ENCODE peak calls at places on chromosomes 3 and 15, in seven cellular contexts. R is IMR-90, I is tibial artery, X is breast epithelium, P is HCT116, J is esophagus squamous epithelium, T is heart left ventricle. F is an unnamed sample. For H3K4me1 and H3K36me3, the result is how much of the 10 kb centered on the place peaks cover.

GRCh38 chr15:40506964-40507571 is 36.3 kb downstream of the CHST14 start:
- DNase-seq in R (peak), I (peak), X (peak), P (peak), J (no peak), T (peak), F (peak)

GRCh38 chr15:99493461-99493860 is 72.3 kb upstream of the MEF2A start:
- DNase-seq in R (no peak), I (no peak), X (no peak), P (no peak), J (no peak), T (no peak), F (no peak)

GRCh38 chr3:186839874-186840641 is 2.5 kb upstream of the ADIPOQ start:
- DNase-seq in R (no peak), I (peak), X (no peak), P (no peak), J (no peak), T (no peak), F (no peak)

GRCh38 chr3:177195941-177196472 is 1.3 kb downstream of the TBL1XR1 start:
- DNase-seq in R (no peak), I (no peak), X (no peak), P (no peak), J (no peak), T (no peak), F (no peak)

GRCh38 chr3:148889828-148890227 is 24.7 kb downstream of the CPA3 start:
- DNase-seq in R (no peak), I (no peak), X (no peak), P (no peak), J (no peak), T (no peak), F (no peak)

GRCh38 chr15:47135279-47135678 is 582.0 kb upstream of the SEMA6D start:
- DNase-seq in R (no peak), I (no peak), X (no peak), P (no peak), J (no peak), T (no peak), F (no peak)

GRCh38 chr3:147298511-147298982 is 107.8 kb downstream of the ZIC4 start:
- DNase-seq in R (peak), I (no peak), X (no peak), P (no peak), J (no peak), T (no peak), F (no peak)

GRCh38 chr3:198046120-198046857 is 86.3 kb downstream of the LMLN start:
- DNase-seq in R (no peak), I (no peak), X (no peak), P (no peak), J (no peak), T (no peak), F (no peak)

GRCh38 chr3:140180603-140181002 is 245.6 kb downstream of the CLSTN2 start:
- DNase-seq in R (no peak), I (no peak), X (no peak), P (no peak), J (no peak), T (no peak), F (no peak)

GRCh38 chr15:86615816-86616215 is 536.1 kb downstream of the AGBL1 start:
- DNase-seq in R (no peak), I (no peak), X (no peak), P (no peak), J (no peak), T (no peak), F (no peak)

GRCh38 chr3:173479301-173479700 is 81.8 kb downstream of the NLGN1 start:
- DNase-seq in R (no peak), I (no peak), X (no peak), P (no peak), J (no peak), T (no peak), F (no peak)

GRCh38 chr3:111585214-111585613 is 9.9 kb downstream of the ZBED2 start:
- DNase-seq in R (peak), I (no peak), X (no peak), P (peak), J (no peak), T (no peak), F (no peak)

GRCh38 chr3:171542976-171543375 is 82.8 kb upstream of the TNIK start:
- DNase-seq in R (no peak), I (no peak), X (no peak), P (no peak), J (no peak), T (no peak), F (no peak)

GRCh38 chr3:30632065-30632464 is 25.7 kb downstream of the TGFBR2 start:
- DNase-seq in R (no peak), I (no peak), X (no peak), P (no peak), J (no peak), T (no peak), F (no peak)

GRCh38 chr15:72180771-72181324 is 16.7 kb downstream of the GRAMD2A start:
- DNase-seq in R (no peak), I (no peak), X (no peak), P (no peak), J (no peak), T (no peak), F (no peak)

GRCh38 chr15:89587955-89588354 is 12.7 kb downstream of the TICRR start:
- DNase-seq in R (peak), I (no peak), X (no peak), P (no peak), J (no peak), T (no peak), F (no peak)

DNA sequence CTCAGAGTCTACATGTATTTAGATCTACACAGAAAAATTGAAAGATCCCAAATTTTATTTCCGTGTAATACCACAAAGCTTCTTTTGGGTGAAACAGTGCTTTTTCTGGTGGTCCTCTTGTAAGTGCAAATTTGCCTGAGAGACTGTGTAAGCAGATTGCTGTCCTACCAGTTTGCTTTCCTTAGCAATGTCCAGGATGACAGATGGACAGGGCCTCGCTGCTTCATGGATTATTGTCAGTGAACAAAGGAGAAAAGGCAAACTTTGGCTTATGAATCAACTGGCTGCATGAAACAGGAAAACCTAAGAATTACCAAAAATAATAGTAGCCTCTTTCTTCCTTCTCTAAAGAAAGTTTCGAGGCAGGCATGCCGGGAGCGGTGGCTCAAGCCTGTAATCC is 82.6 kb upstream of the UBE2E1 start:
- DNase-seq in R (no peak), I (no peak), X (no peak), P (no peak), J (no peak), T (no peak), F (no peak)
- H3K4me3 ChIP-seq in R (no peak), I (no peak), X (no peak), P (no peak), J (no peak), T (no peak), F (no peak)

GRCh38 chr3:64555351-64555750 is 132.4 kb downstream of the ADAMTS9 start:
- DNase-seq in R (no peak), I (no peak), X (no peak), P (no peak), J (no peak), T (no peak), F (no peak)

GRCh38 chr3:64559658-64560057 is 128.1 kb downstream of the ADAMTS9 start:
- DNase-seq in R (peak), I (no peak), X (no peak), P (no peak), J (no peak), T (no peak), F (no peak)

GRCh38 chr3:64561503-64561810 is 126.3 kb downstream of the ADAMTS9 start:
- DNase-seq in R (no peak), I (peak), X (no peak), P (no peak), J (no peak), T (no peak), F (no peak)

GRCh38 chr3:64563776-64564175 is 124.0 kb downstream of the ADAMTS9 start:
- DNase-seq in R (no peak), I (no peak), X (no peak), P (no peak), J (no peak), T (no peak), F (no peak)

GRCh38 chr3:64560802-64561502 is 126.8 kb downstream of the ADAMTS9 start:
- DNase-seq in R (no peak), I (no peak), X (no peak), P (no peak), J (no peak), T (no peak), F (no peak)
- H3K4me1 ChIP-seq in R (under half), I (under half), X (under half), P (under half), J (under half), T (under half), F (under half)

GRCh38 chr3:28615071-28615470 is 266.4 kb upstream of the AZI2 start:
- DNase-seq in R (no peak), I (no peak), X (no peak), P (no peak), J (no peak), T (no peak), F (no peak)
- H3K36me3 ChIP-seq in R (under half), I (under half), X (under half), P (under half), J (under half), T (under half), F (under half)

GRCh38 chr15:100690032-100690785 is 87.8 kb downstream of the ASB7 start:
- DNase-seq in R (no peak), I (peak), X (no peak), P (no peak), J (no peak), T (no peak), F (no peak)

GRCh38 chr15:100687532-100688215 is 85.3 kb downstream of the ASB7 start:
- DNase-seq in R (peak), I (peak), X (no peak), P (no peak), J (no peak), T (no peak), F (no peak)

GRCh38 chr15:100689500-100689899 is 87.1 kb downstream of the ASB7 start:
- DNase-seq in R (no peak), I (no peak), X (no peak), P (no peak), J (no peak), T (no peak), F (no peak)

GRCh38 chr15:100686725-100687488 is 84.5 kb downstream of the ASB7 start:
- DNase-seq in R (peak), I (no peak), X (no peak), P (no peak), J (no peak), T (no peak), F (no peak)

DNA sequence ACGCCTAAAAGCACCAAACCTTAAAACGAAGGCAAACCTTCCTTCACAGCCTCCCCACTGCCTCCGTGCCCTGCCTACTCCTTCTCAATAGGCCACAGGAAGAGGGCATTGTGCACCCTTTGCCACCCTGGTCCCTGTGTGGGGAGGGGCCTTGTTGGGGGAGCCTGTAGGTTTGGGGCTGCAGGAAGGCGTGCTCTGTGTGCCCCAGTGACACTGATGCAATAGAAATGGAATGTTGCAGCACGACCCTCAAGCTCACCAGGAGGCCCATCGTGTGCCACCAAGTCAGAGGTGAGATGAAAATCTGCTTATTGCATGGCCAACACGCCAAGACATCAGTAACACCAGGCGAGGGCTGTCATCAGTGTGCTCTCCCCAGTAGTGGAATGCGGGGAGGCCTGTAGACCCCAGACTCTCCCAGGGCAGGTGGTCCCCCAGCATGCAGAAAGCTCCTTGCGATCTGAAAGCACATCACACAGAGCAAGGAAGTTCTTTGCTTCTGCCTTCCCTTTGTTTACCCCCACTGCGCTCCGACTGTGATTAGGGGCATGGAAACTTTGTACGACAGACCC is 86.2 kb downstream of the ASB7 start:
- DNase-seq in R (no peak), I (peak), X (no peak), P (no peak), J (no peak), T (no peak), F (no peak)
- H3K4me3 ChIP-seq in R (no peak), I (no peak), X (no peak), P (no peak), J (no peak), T (no peak), F (no peak)

DNA sequence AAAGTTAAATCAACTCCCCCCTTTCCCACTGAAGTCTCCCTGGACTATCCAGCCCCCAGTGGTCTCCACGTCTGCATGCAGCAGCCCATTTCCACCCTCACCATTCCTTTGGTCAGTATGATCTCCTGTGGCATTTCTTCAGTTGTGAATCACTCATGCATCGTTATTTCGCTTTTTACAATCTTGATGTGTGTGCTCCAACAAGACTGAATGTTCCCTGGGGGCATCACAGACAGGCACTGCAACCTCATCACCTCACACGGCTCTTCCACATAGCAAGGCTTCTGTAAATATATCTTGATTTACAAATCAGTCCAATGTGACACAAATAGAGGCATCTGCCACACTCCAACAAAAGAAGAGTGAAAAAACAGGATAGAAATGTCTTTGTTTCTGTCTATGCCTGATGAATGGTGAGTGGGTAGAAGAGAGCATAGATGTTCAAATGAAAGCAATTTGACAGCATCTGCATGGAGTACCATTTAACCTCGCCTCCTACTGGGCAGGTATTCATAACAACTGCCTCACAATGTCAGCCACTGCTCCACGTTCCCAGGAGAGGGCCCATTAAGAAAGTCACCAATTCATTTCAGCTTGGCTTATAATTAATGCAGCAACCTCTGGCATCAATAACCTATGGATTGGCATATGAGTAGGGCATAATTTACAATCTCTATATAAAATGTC is 5.2 kb downstream of the HEG1 start:
- DNase-seq in R (no peak), I (no peak), X (no peak), P (no peak), J (no peak), T (no peak), F (no peak)
- H3K4me1 ChIP-seq in R (under half), I (under half), X (under half), P (under half), J (under half), T (half or more), F (under half)

GRCh38 chr3:191387441-191388077 is 57.2 kb upstream of the UTS2B start:
- DNase-seq in R (no peak), I (no peak), X (no peak), P (no peak), J (no peak), T (no peak), F (no peak)
- H3K36me3 ChIP-seq in R (under half), I (under half), X (under half), P (under half), J (under half), T (under half), F (under half)

GRCh38 chr3:123385499-123385898 is 63.4 kb downstream of the ADCY5 start:
- DNase-seq in R (no peak), I (no peak), X (no peak), P (no peak), J (no peak), T (peak), F (no peak)
- H3K4me3 ChIP-seq in R (no peak), I (no peak), X (no peak), P (no peak), J (no peak), T (peak), F (no peak)

GRCh38 chr15:38682363-38682762 is 117.7 kb upstream of the RASGRP1 start:
- DNase-seq in R (no peak), I (no peak), X (no peak), P (no peak), J (no peak), T (no peak), F (no peak)

GRCh38 chr15:38685686-38686339 is 121.2 kb upstream of the RASGRP1 start:
- DNase-seq in R (no peak), I (no peak), X (no peak), P (no peak), J (no peak), T (no peak), F (no peak)

GRCh38 chr15:38684461-38685000 is 119.9 kb upstream of the RASGRP1 start:
- DNase-seq in R (no peak), I (no peak), X (no peak), P (no peak), J (no peak), T (no peak), F (no peak)

GRCh38 chr15:38682861-38683260 is 118.2 kb upstream of the RASGRP1 start:
- DNase-seq in R (no peak), I (no peak), X (no peak), P (no peak), J (no peak), T (no peak), F (no peak)

DNA sequence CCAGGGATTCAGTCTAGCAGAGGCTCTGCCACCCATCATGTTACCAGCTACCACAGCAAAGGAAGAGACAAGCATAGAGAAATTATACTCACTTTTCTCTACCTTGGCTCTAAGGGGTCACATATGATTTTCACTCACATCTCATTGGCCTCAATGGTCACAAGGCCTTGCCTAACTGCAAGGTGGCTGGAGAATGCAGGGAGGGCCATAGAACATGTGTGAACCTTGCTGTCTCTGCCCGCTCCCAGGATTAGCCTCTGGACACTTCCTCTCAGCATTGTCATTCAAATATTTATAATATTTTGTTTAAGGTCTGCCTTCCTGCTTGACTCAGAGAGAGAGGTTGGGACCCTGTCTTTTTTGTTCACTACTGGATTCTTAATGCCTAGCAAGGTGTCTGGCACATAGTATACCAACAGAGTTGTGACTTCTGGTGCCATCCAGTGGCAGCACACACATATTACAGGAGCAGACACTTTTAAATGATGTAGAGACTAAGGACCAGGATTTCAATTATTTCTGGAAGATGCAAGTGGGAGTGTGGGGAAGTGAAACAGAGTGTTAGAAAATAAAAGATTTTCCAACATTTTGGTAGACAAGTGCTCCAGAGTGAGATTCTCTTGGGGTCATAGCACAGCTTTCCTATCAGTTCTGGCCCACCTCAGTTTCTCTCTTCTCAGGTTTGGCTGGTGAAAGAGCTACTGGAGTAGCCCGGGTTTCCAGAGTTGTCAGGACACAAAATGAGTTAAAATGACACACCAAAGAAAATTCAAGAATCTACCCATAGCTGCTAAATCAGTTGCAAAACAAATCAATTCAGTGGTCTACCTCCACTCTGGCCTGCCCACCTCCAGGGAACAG is 119.0 kb upstream of the RASGRP1 start:
- DNase-seq in R (peak), I (no peak), X (no peak), P (peak), J (no peak), T (no peak), F (peak)
- H3K4me1 ChIP-seq in R (under half), I (under half), X (under half), P (under half), J (under half), T (under half), F (under half)

F was measured in Caco-2.